ENCODE peak calls at places on chromosomes 11 and 22, in five cellular contexts. One of them, this sample, is unnamed.

GRCh38 chr11:77130763-77131513 is 2.9 kb downstream of the MYO7A start:
- DNase-seq in tibial nerve: peak
- DNase-seq in neuronal stem cell: no peak
- DNase-seq in activated T-cell treated with anti-CD3 and anti-CD28 coated beads for 1 hour: no peak
- DNase-seq in NCI-H460: no peak
- DNase-seq in this sample: no peak

GRCh38 chr22:24011735-24012068 is 598 bp downstream of the CABIN1 start:
- DNase-seq in tibial nerve: no peak
- DNase-seq in neuronal stem cell: no peak
- DNase-seq in activated T-cell treated with anti-CD3 and anti-CD28 coated beads for 1 hour: no peak
- DNase-seq in NCI-H460: no peak
- DNase-seq in this sample: no peak

GRCh38 chr11:73734996-73735395 is 25.9 kb downstream of the RAB6A start:
- DNase-seq in tibial nerve: no peak
- DNase-seq in neuronal stem cell: no peak
- DNase-seq in activated T-cell treated with anti-CD3 and anti-CD28 coated beads for 1 hour: no peak
- DNase-seq in NCI-H460: no peak
- DNase-seq in this sample: no peak

GRCh38 chr11:74822187-74822586 is 73.5 kb downstream of the RNF169 start:
- DNase-seq in tibial nerve: no peak
- DNase-seq in neuronal stem cell: no peak
- DNase-seq in activated T-cell treated with anti-CD3 and anti-CD28 coated beads for 1 hour: no peak
- DNase-seq in NCI-H460: no peak
- DNase-seq in this sample: no peak

GRCh38 chr11:72985645-72986044 is 156.5 kb downstream of the FCHSD2 start:
- DNase-seq in tibial nerve: no peak
- DNase-seq in neuronal stem cell: no peak
- DNase-seq in activated T-cell treated with anti-CD3 and anti-CD28 coated beads for 1 hour: no peak
- DNase-seq in NCI-H460: no peak
- DNase-seq in this sample: no peak

GRCh38 chr11:33829430-33830141 is 55.3 kb upstream of the FBXO3 start:
- DNase-seq in tibial nerve: peak
- DNase-seq in neuronal stem cell: peak
- DNase-seq in activated T-cell treated with anti-CD3 and anti-CD28 coated beads for 1 hour: peak
- DNase-seq in NCI-H460: peak
- DNase-seq in this sample: peak

GRCh38 chr11:22192642-22193347 is at the start of gene ANO5:
- DNase-seq in tibial nerve: peak
- DNase-seq in neuronal stem cell: peak
- DNase-seq in activated T-cell treated with anti-CD3 and anti-CD28 coated beads for 1 hour: no peak
- DNase-seq in NCI-H460: no peak
- DNase-seq in this sample: peak

GRCh38 chr11:71329731-71330130 is 77.4 kb upstream of the SHANK2 start:
- DNase-seq in tibial nerve: no peak
- DNase-seq in neuronal stem cell: no peak
- DNase-seq in activated T-cell treated with anti-CD3 and anti-CD28 coated beads for 1 hour: no peak
- DNase-seq in NCI-H460: no peak
- DNase-seq in this sample: no peak

GRCh38 chr11:112886707-112887370 is 74.4 kb upstream of the NCAM1 start:
- DNase-seq in tibial nerve: no peak
- DNase-seq in neuronal stem cell: no peak
- DNase-seq in activated T-cell treated with anti-CD3 and anti-CD28 coated beads for 1 hour: no peak
- DNase-seq in NCI-H460: no peak
- DNase-seq in this sample: no peak

GRCh38 chr22:44364750-44365118 is 52.0 kb upstream of the SHISAL1 start:
- DNase-seq in tibial nerve: no peak
- DNase-seq in neuronal stem cell: no peak
- DNase-seq in activated T-cell treated with anti-CD3 and anti-CD28 coated beads for 1 hour: no peak
- DNase-seq in NCI-H460: no peak
- DNase-seq in this sample: peak

GRCh38 chr11:84130646-84131427 is 844.7 kb upstream of the CCDC90B start:
- DNase-seq in tibial nerve: no peak
- DNase-seq in neuronal stem cell: no peak
- DNase-seq in activated T-cell treated with anti-CD3 and anti-CD28 coated beads for 1 hour: no peak
- DNase-seq in NCI-H460: no peak
- DNase-seq in this sample: no peak

GRCh38 chr22:20656902-20657836 is 116.7 kb upstream of the SERPIND1 start:
- DNase-seq in tibial nerve: no peak
- DNase-seq in neuronal stem cell: no peak
- DNase-seq in activated T-cell treated with anti-CD3 and anti-CD28 coated beads for 1 hour: no peak
- DNase-seq in NCI-H460: no peak
- DNase-seq in this sample: no peak

GRCh38 chr11:69447786-69448185 is 33.7 kb upstream of the LINC01488 start:
- DNase-seq in tibial nerve: no peak
- DNase-seq in neuronal stem cell: no peak
- DNase-seq in activated T-cell treated with anti-CD3 and anti-CD28 coated beads for 1 hour: no peak
- DNase-seq in NCI-H460: no peak
- DNase-seq in this sample: no peak

GRCh38 chr11:57491371-57492061 is 24.0 kb downstream of the SLC43A1 start:
- DNase-seq in tibial nerve: no peak
- DNase-seq in neuronal stem cell: peak
- DNase-seq in activated T-cell treated with anti-CD3 and anti-CD28 coated beads for 1 hour: peak
- DNase-seq in NCI-H460: no peak
- DNase-seq in this sample: no peak

GRCh38 chr11:18172686-18173085 is at the start of gene MRGPRX4:
- DNase-seq in tibial nerve: no peak
- DNase-seq in neuronal stem cell: no peak
- DNase-seq in activated T-cell treated with anti-CD3 and anti-CD28 coated beads for 1 hour: no peak
- DNase-seq in NCI-H460: peak
- DNase-seq in this sample: no peak

GRCh38 chr11:108973402-108974119 is 308.7 kb downstream of the DDX10 start:
- DNase-seq in tibial nerve: no peak
- DNase-seq in neuronal stem cell: no peak
- DNase-seq in activated T-cell treated with anti-CD3 and anti-CD28 coated beads for 1 hour: no peak
- DNase-seq in NCI-H460: peak
- DNase-seq in this sample: no peak

GRCh38 chr11:73833067-73833466 is 43.6 kb downstream of the COA4 start:
- DNase-seq in tibial nerve: no peak
- DNase-seq in neuronal stem cell: no peak
- DNase-seq in activated T-cell treated with anti-CD3 and anti-CD28 coated beads for 1 hour: no peak
- DNase-seq in NCI-H460: no peak
- DNase-seq in this sample: no peak

GRCh38 chr11:65714433-65714832 is 2.4 kb downstream of the KAT5 start:
- DNase-seq in tibial nerve: no peak
- DNase-seq in neuronal stem cell: no peak
- DNase-seq in activated T-cell treated with anti-CD3 and anti-CD28 coated beads for 1 hour: no peak
- DNase-seq in NCI-H460: no peak
- DNase-seq in this sample: no peak

GRCh38 chr11:127226959-127227358 is 226.4 kb upstream of the KIRREL3 start:
- DNase-seq in tibial nerve: no peak
- DNase-seq in neuronal stem cell: no peak
- DNase-seq in activated T-cell treated with anti-CD3 and anti-CD28 coated beads for 1 hour: no peak
- DNase-seq in NCI-H460: no peak
- DNase-seq in this sample: no peak

GRCh38 chr11:76672431-76673163 is 2.0 kb upstream of the LRRC32 start:
- DNase-seq in tibial nerve: no peak
- DNase-seq in neuronal stem cell: no peak
- DNase-seq in activated T-cell treated with anti-CD3 and anti-CD28 coated beads for 1 hour: no peak
- DNase-seq in NCI-H460: no peak
- DNase-seq in this sample: no peak

GRCh38 chr11:113417428-113417827 is 29.8 kb downstream of the ANKK1 start:
- DNase-seq in tibial nerve: no peak
- DNase-seq in neuronal stem cell: no peak
- DNase-seq in activated T-cell treated with anti-CD3 and anti-CD28 coated beads for 1 hour: no peak
- DNase-seq in NCI-H460: no peak
- DNase-seq in this sample: no peak

GRCh38 chr22:39177791-39178190 is 25.3 kb upstream of the CBX7 start:
- DNase-seq in tibial nerve: no peak
- DNase-seq in neuronal stem cell: no peak
- DNase-seq in activated T-cell treated with anti-CD3 and anti-CD28 coated beads for 1 hour: no peak
- DNase-seq in NCI-H460: no peak
- DNase-seq in this sample: no peak

GRCh38 chr11:47784785-47785381 is 17.7 kb upstream of the FNBP4 start:
- DNase-seq in tibial nerve: no peak
- DNase-seq in neuronal stem cell: no peak
- DNase-seq in activated T-cell treated with anti-CD3 and anti-CD28 coated beads for 1 hour: no peak
- DNase-seq in NCI-H460: no peak
- DNase-seq in this sample: no peak